ENCODE peak calls at places on chromosomes 13 and 19, in six cellular contexts. One of them, this sample, is unnamed.

GRCh38 chr13:108895220-108895704 is 265.9 kb downstream of the MYO16 start:
- ATAC-seq in right cardiac atrium: no peak
- ATAC-seq in T-cell: no peak
- ATAC-seq in lower lobe of right lung: peak
- ATAC-seq in sciatic nerve: no peak
- ATAC-seq in psoas muscle: no peak
- ATAC-seq in this sample: no peak

GRCh38 chr13:106867249-106867648 is 299.3 kb upstream of the ARGLU1 start:
- ATAC-seq in T-cell: no peak
- ATAC-seq in psoas muscle: no peak
- ATAC-seq in right cardiac atrium: no peak
- ATAC-seq in lower lobe of right lung: no peak
- ATAC-seq in sciatic nerve: peak
- ATAC-seq in this sample: no peak

GRCh38 chr13:43268632-43269031 is 245.2 kb downstream of the DNAJC15 start:
- ATAC-seq in psoas muscle: peak
- ATAC-seq in T-cell: no peak
- ATAC-seq in sciatic nerve: no peak
- ATAC-seq in lower lobe of right lung: peak
- ATAC-seq in right cardiac atrium: peak
- ATAC-seq in this sample: no peak

GRCh38 chr13:46982856-46983582 is 86.2 kb upstream of the HTR2A start:
- ATAC-seq in lower lobe of right lung: no peak
- ATAC-seq in T-cell: no peak
- ATAC-seq in right cardiac atrium: no peak
- ATAC-seq in psoas muscle: no peak
- ATAC-seq in sciatic nerve: no peak
- ATAC-seq in this sample: no peak

GRCh38 chr13:30191491-30192100 is 115.8 kb downstream of the KATNAL1 start:
- ATAC-seq in psoas muscle: no peak
- ATAC-seq in sciatic nerve: no peak
- ATAC-seq in lower lobe of right lung: no peak
- ATAC-seq in right cardiac atrium: no peak
- ATAC-seq in T-cell: no peak
- ATAC-seq in this sample: no peak

GRCh38 chr13:50140742-50141659 is 125.8 kb downstream of the KCNRG start:
- ATAC-seq in lower lobe of right lung: peak
- ATAC-seq in T-cell: no peak
- ATAC-seq in right cardiac atrium: no peak
- ATAC-seq in sciatic nerve: peak
- ATAC-seq in psoas muscle: no peak
- ATAC-seq in this sample: no peak

GRCh38 chr13:44312131-44312530 is 61.5 kb upstream of the SERP2 start:
- ATAC-seq in T-cell: no peak
- ATAC-seq in psoas muscle: no peak
- ATAC-seq in lower lobe of right lung: no peak
- ATAC-seq in sciatic nerve: no peak
- ATAC-seq in right cardiac atrium: no peak
- ATAC-seq in this sample: no peak

GRCh38 chr13:38785047-38785446 is 98.2 kb downstream of the FREM2 start:
- ATAC-seq in T-cell: no peak
- ATAC-seq in right cardiac atrium: no peak
- ATAC-seq in psoas muscle: no peak
- ATAC-seq in sciatic nerve: no peak
- ATAC-seq in lower lobe of right lung: peak
- ATAC-seq in this sample: no peak

GRCh38 chr13:30792257-30793000 is 57.1 kb downstream of the ALOX5AP start:
- ATAC-seq in lower lobe of right lung: peak
- ATAC-seq in psoas muscle: peak
- ATAC-seq in sciatic nerve: peak
- ATAC-seq in right cardiac atrium: peak
- ATAC-seq in T-cell: no peak
- ATAC-seq in this sample: peak

GRCh38 chr19:18879579-18880373 is 16.2 kb downstream of the CERS1 start:
- ATAC-seq in lower lobe of right lung: peak
- ATAC-seq in sciatic nerve: peak
- ATAC-seq in psoas muscle: peak
- ATAC-seq in T-cell: peak
- ATAC-seq in right cardiac atrium: peak
- ATAC-seq in this sample: peak

GRCh38 chr19:16136185-16137067 is 7.1 kb upstream of the HSH2D start:
- ATAC-seq in T-cell: no peak
- ATAC-seq in lower lobe of right lung: no peak
- ATAC-seq in psoas muscle: no peak
- ATAC-seq in sciatic nerve: no peak
- ATAC-seq in right cardiac atrium: no peak
- ATAC-seq in this sample: no peak

GRCh38 chr19:50851620-50852019 is 3.1 kb upstream of the KLK3 start:
- ATAC-seq in sciatic nerve: no peak
- ATAC-seq in T-cell: no peak
- ATAC-seq in psoas muscle: no peak
- ATAC-seq in right cardiac atrium: no peak
- ATAC-seq in lower lobe of right lung: no peak
- ATAC-seq in this sample: no peak

GRCh38 chr13:31891472-31891871 is 140.1 kb upstream of the FRY start:
- ATAC-seq in lower lobe of right lung: peak
- ATAC-seq in sciatic nerve: no peak
- ATAC-seq in T-cell: no peak
- ATAC-seq in right cardiac atrium: peak
- ATAC-seq in psoas muscle: peak
- ATAC-seq in this sample: no peak

GRCh38 chr19:7214329-7215089 is 79.7 kb downstream of the INSR start:
- ATAC-seq in lower lobe of right lung: no peak
- ATAC-seq in sciatic nerve: no peak
- ATAC-seq in right cardiac atrium: no peak
- ATAC-seq in T-cell: no peak
- ATAC-seq in psoas muscle: no peak
- ATAC-seq in this sample: no peak

GRCh38 chr13:33026489-33027152 is 10.4 kb downstream of the KL start:
- ATAC-seq in right cardiac atrium: peak
- ATAC-seq in lower lobe of right lung: no peak
- ATAC-seq in T-cell: no peak
- ATAC-seq in sciatic nerve: no peak
- ATAC-seq in psoas muscle: no peak
- ATAC-seq in this sample: no peak

This sample was measured in gastroesophageal sphincter.